ENCODE peak calls at places on chromosomes 13 and 19, in five cellular contexts. M is neural progenitor cell, E is foreskin fibroblast, Q is astrocyte, N is mucosa of descending colon. X is an unnamed sample.
A peak's percentile ranks its signal among the peaks of the same experiment; 100 is the strongest.

GRCh38 chr19:19460761-19461265 is 54.5 kb downstream of the TSSK6 start:
- DNase-seq in E (peak; percentile 44), M (peak; percentile 47), N (peak; percentile 36), Q (no peak), X (no peak)

GRCh38 chr13:97279913-97280312 is 57.8 kb downstream of the MBNL2 start:
- DNase-seq in M (no peak), N (no peak), Q (peak; percentile 93), E (no peak), X (no peak)

GRCh38 chr13:77674802-77675201 is 22.7 kb upstream of the SLAIN1 start:
- DNase-seq in E (no peak), Q (no peak), M (peak; percentile 23), N (no peak), X (no peak)

GRCh38 chr13:44107357-44108121 is 227.8 kb downstream of the LACC1 start:
- DNase-seq in Q (no peak), N (no peak), E (no peak), M (no peak), X (no peak)

GRCh38 chr19:6828698-6829633 is 56.5 kb downstream of the VAV1 start:
- DNase-seq in N (peak; percentile 5), E (no peak), Q (no peak), M (no peak), X (no peak)

GRCh38 chr13:41257535-41257934 is 5.8 kb downstream of the MTRF1 start:
- DNase-seq in N (no peak), M (no peak), E (no peak), Q (no peak), X (no peak)

GRCh38 chr13:41708648-41709175 is 251.4 kb downstream of the RGCC start:
- DNase-seq in Q (no peak), M (no peak), N (no peak), E (no peak), X (no peak)

GRCh38 chr19:8363803-8364771 is at the start of gene ANGPTL4:
- DNase-seq in M (peak; percentile 83), N (peak; percentile 75), Q (peak; percentile 26), E (peak; percentile 90), X (no peak)

GRCh38 chr19:868458-869244 is 9.2 kb downstream of the CFD start:
- DNase-seq in M (no peak), E (no peak), N (no peak), Q (no peak), X (no peak)

GRCh38 chr19:19276851-19277250 is 3.8 kb upstream of the TM6SF2 start:
- DNase-seq in Q (no peak), E (no peak), N (no peak), M (no peak), X (no peak)

GRCh38 chr19:12126707-12127106 is 13.4 kb downstream of the ZNF20 start:
- DNase-seq in M (peak; percentile 5), E (no peak), N (peak; percentile 46), Q (no peak), X (no peak)

GRCh38 chr19:35744335-35744687 is 907 bp downstream of the U2AF1L4 start:
- DNase-seq in E (no peak), Q (no peak), M (no peak), N (no peak), X (no peak)

GRCh38 chr13:31199849-31200635 is at the start of gene B3GLCT:
- DNase-seq in M (peak; percentile 92), N (peak; percentile 82), Q (peak; percentile 37), E (peak; percentile 65), X (peak; percentile 18)

GRCh38 chr19:845707-846481 is 5.1 kb downstream of the PRTN3 start:
- DNase-seq in E (no peak), Q (no peak), N (no peak), M (peak; percentile 39), X (no peak)

GRCh38 chr13:104750377-104750776 is 1684.2 kb upstream of the SLC10A2 start:
- DNase-seq in Q (peak; percentile 54), N (no peak), M (no peak), E (no peak), X (no peak)

GRCh38 chr19:12047868-12048267 is 4.9 kb downstream of the ZNF878 start:
- DNase-seq in E (peak; percentile 34), Q (no peak), N (no peak), M (no peak), X (no peak)

GRCh38 chr19:54203151-54203611 is 2.5 kb downstream of the RPS9 start:
- DNase-seq in Q (no peak), E (no peak), M (no peak), N (peak; percentile 44), X (peak; percentile 68)
- H3K4me3 ChIP-seq in Q (peak overlapping the region; percentile 88), E (peak overlapping the region; percentile 93), M (peak overlapping the region; percentile 67), N (no peak overlapping the region), X (peak overlapping the region; percentile 72)

GRCh38 chr19:49559928-49560327 is 20.4 kb downstream of the NOSIP start:
- DNase-seq in M (no peak), Q (no peak), E (no peak), N (peak; percentile 33), X (no peak)

GRCh38 chr19:49558591-49558990 is 21.8 kb downstream of the NOSIP start:
- DNase-seq in M (no peak), Q (no peak), E (no peak), N (no peak), X (no peak)

GRCh38 chr19:49557641-49558325 is 22.6 kb downstream of the NOSIP start:
- DNase-seq in N (no peak), E (no peak), M (no peak), Q (no peak), X (no peak)

GRCh38 chr19:49559443-49559842 is 20.9 kb downstream of the NOSIP start:
- DNase-seq in E (no peak), M (no peak), N (no peak), Q (no peak), X (no peak)

DNA sequence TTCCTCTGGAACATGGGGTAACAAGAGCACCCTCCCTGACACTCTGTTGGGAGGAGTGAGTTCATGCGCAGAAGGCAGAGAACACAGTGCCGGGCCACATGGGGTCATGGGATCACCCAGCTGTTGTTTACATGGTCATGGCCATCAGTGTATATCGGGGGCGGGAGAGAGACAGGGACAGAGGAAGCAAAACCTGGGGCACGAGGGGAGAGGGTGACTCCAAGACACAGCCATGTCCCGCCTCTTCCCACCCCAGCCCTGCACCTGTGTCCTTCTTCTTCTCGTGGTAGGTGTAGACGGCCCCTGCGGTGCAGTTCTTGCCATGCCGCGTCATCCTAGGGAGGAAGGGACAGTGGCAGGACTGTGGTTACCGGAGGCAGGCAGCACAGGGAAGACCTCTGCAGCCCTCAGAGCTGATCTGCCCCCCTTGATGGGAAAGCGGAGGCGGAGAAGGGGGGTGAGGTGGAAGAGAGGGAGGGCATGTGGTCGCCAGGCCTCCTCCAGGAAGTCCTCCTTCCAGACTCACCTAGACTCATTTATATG is 19.9 kb downstream of the NOSIP start:
- DNase-seq in M (no peak), Q (no peak), N (peak; percentile 69), E (no peak), X (no peak)
- TF ChIP-seq CTCF in M (no peak), Q (no peak), N (no peak), E (no peak), X (no peak)

DNA sequence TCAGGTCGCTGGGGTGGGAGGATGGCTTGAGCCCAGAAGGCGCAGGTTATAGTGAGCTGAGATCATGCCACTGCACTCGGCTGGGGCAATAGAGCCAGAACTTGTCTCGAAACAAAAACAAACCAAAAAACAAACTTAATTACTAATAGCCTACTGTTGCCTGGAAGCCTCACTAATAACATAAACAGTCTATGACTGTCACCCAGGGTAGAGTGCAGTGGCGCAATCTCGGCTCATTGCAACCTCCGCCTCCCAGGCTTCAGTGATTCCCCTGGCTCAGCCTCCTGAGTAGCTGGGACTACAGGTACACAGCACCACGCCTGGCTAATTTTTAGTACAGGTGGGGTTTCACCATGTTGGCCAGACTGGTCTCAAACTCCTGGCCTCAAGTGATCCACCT is 18.0 kb downstream of the CATSPERD start:
- DNase-seq in E (no peak), M (no peak), Q (no peak), N (no peak), X (no peak)
- H3K4me3 ChIP-seq in E (no peak overlapping the region), M (no peak overlapping the region), Q (no peak overlapping the region), N (no peak overlapping the region), X (no peak overlapping the region)

DNA sequence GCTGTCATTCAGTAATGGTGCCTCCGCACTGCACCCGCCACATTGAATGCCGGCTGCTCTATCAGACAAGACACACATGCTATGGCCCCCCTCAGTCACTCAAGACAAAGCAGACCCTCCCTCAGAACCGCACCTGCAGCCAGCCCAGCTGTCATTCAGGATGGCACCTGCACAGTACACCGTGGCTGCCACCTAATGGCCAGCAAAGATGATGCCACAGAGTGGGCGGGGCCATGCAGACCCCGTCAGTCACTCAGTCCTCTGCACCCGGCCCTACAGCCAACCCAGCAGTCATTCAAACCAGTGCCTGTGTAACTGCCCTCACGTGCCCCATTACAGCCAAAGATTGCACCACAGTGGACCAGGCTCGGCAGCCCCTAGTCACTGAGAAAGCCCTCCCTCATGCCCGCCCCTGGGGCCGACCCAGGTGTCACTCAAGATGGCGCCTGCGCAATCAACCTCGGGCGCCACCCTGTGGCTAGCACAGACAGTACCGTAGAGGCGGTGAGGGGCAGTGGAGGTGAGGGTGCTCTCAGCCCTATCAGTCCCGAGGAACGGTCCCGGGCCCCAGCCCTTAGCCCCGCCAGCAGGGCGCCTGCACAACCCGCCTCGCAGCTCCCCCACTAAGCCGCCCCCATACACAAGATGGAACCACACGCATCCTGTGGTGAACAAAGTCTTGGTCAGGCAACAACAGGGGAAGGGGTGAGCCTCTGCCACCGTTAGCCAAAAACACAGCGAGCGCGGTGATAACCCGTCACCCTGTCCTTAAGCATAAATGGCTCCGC is 2.4 kb downstream of the PEG3 start:
- DNase-seq in E (no peak), M (no peak), N (peak; percentile 8), Q (no peak), X (peak; percentile 85)
- TF ChIP-seq CTCF in E (no peak), M (no peak), N (no peak), Q (no peak), X (peak; percentile 64)

GRCh38 chr19:39155741-39156140 is 30.2 kb downstream of the PAK4 start:
- DNase-seq in Q (no peak), E (no peak), M (no peak), N (no peak), X (no peak)

GRCh38 chr19:39155114-39155700 is 29.6 kb downstream of the PAK4 start:
- DNase-seq in Q (no peak), M (no peak), N (no peak), E (no peak), X (no peak)

GRCh38 chr19:39157275-39157996 is 31.9 kb downstream of the PAK4 start:
- DNase-seq in E (no peak), Q (peak; percentile 25), N (no peak), M (no peak), X (no peak)

GRCh38 chr19:39156891-39157230 is 31.3 kb downstream of the PAK4 start:
- DNase-seq in E (no peak), N (no peak), Q (no peak), M (no peak), X (no peak)

DNA sequence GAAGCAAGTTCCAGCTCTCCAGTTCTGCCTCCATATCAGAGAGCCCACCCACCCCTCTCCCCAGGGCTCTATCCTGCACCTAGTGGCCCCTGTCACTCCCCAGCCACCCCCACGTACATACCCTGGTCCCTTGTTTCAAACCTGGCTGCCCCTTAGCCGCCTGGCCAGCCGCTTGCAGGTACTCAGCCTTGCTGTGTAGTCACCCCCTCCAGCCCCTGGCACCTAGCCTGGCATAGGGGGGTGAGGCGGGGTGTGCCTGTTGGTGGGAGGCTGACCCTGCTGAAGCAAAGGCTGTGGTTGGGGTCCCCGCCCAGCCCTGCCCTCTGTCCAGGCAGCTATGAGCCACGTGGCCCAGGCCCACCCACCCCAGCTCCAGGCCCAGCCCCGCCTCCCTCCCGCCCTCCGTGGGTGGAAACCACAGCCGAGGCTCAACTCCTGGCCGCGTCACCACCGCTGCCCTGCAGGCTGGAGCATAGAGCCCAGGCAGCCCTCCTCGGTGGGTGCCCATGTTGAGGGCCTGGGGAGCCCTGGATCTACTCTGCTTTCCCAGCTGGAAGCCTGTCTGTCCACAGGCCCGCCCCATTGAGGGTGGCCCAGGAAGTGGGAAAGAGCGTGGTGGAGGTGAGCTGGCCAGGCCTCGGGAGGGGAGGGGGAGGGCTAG is 30.8 kb downstream of the PAK4 start:
- DNase-seq in M (no peak), Q (peak; percentile 20), E (no peak), N (no peak), X (peak; percentile 54)
- H3K4me3 ChIP-seq in M (no peak overlapping the region), Q (peak overlapping the region; percentile 33), E (no peak overlapping the region), N (no peak overlapping the region), X (peak overlapping the region; percentile 69)

GRCh38 chr13:79211377-79211776 is 194.7 kb downstream of the RBM26 start:
- DNase-seq in M (no peak), N (no peak), Q (no peak), E (no peak), X (no peak)
- TF ChIP-seq CTCF in M (no peak), N (no peak), Q (no peak), E (no peak), X (no peak)